ENCODE peak calls at places on chromosomes 7 and 10, in nine cellular contexts. X is lower lobe of right lung; W is heart left ventricle; L is uterus; R is psoas muscle; F is CD8-positive, alpha-beta T cell; I is PC-3; A is BE2C; T is lung. E is an unnamed sample.
A peak's percentile ranks its signal among the peaks of the same experiment; 100 is the strongest.

GRCh38 chr7:148884299-148885022 is 370 bp upstream of the EZH2 start:
- DNase-seq in X (peak; percentile 94), W (peak; percentile 93), L (peak; percentile 95), R (peak; percentile 96), F (peak; percentile 92), I (peak; percentile 92), A (peak; percentile 95), T (peak; percentile 90), E (peak; percentile 33)

GRCh38 chr10:85651507-85651902 is 715.1 kb downstream of the GRID1 start:
- DNase-seq in X (no peak), W (no peak), L (no peak), R (peak; percentile 63), F (no peak), I (no peak), A (no peak), T (no peak), E (no peak)

GRCh38 chr10:84415539-84416244 is 87.3 kb downstream of the CCSER2 start:
- DNase-seq in X (peak; percentile 49), W (no peak), L (no peak), R (no peak), F (no peak), I (peak; percentile 4), A (no peak), T (peak; percentile 74), E (no peak)

GRCh38 chr10:62462456-62462855 is 88.3 kb downstream of the ZNF365 start:
- DNase-seq in X (no peak), W (no peak), L (no peak), R (no peak), F (no peak), I (no peak), A (no peak), T (no peak), E (no peak)

GRCh38 chr10:23445591-23445990 is 6.7 kb downstream of the OTUD1 start:
- DNase-seq in X (no peak), W (no peak), L (no peak), R (no peak), F (no peak), I (no peak), A (no peak), T (no peak), E (no peak)

GRCh38 chr7:25255603-25256320 is 27.5 kb upstream of the NPVF start:
- DNase-seq in X (no peak), W (no peak), L (no peak), R (no peak), F (no peak), I (no peak), A (no peak), T (no peak), E (no peak)

GRCh38 chr7:13551503-13551902 is 438.0 kb downstream of the ETV1 start:
- DNase-seq in X (no peak), W (no peak), L (no peak), R (no peak), F (no peak), I (no peak), A (peak; percentile 11), T (no peak), E (no peak)

GRCh38 chr7:29135851-29136250 is 10.5 kb downstream of the CPVL start:
- DNase-seq in X (no peak), W (no peak), L (no peak), R (no peak), F (no peak), I (no peak), A (no peak), T (no peak), E (no peak)

GRCh38 chr10:101019440-101019703 is 11.6 kb downstream of the PDZD7 start:
- DNase-seq in X (no peak), W (no peak), L (no peak), R (no peak), F (no peak), I (no peak), A (no peak), T (no peak), E (no peak)

GRCh38 chr7:112540839-112541577 is 60.2 kb downstream of the LSMEM1 start:
- DNase-seq in X (no peak), W (no peak), L (no peak), R (no peak), F (no peak), I (peak; percentile 14), A (no peak), T (no peak), E (no peak)

GRCh38 chr10:13472359-13472758 is 56.5 kb downstream of the BEND7 start:
- DNase-seq in X (no peak), W (no peak), L (no peak), R (no peak), F (no peak), I (no peak), A (no peak), T (no peak), E (no peak)

GRCh38 chr10:129942391-129942790 is 21.7 kb downstream of the EBF3 start:
- DNase-seq in X (no peak), W (no peak), L (no peak), R (peak; percentile 26), F (no peak), I (no peak), A (no peak), T (no peak), E (no peak)

GRCh38 chr10:129961274-129961839 is 2.7 kb downstream of the EBF3 start:
- DNase-seq in X (no peak), W (no peak), L (peak; percentile 0), R (no peak), F (no peak), I (no peak), A (no peak), T (no peak), E (no peak)

GRCh38 chr10:123044391-123044790 is 35.6 kb downstream of the ACADSB start:
- DNase-seq in X (no peak), W (no peak), L (no peak), R (no peak), F (no peak), I (peak; percentile 48), A (no peak), T (no peak), E (no peak)

GRCh38 chr7:151992375-151992774 is 33.1 kb upstream of the GALNT11 start:
- DNase-seq in X (peak; percentile 71), W (peak; percentile 58), L (peak; percentile 31), R (peak; percentile 74), F (peak; percentile 33), I (peak; percentile 68), A (peak; percentile 81), T (peak; percentile 48), E (peak; percentile 36)

GRCh38 chr7:131336956-131337355 is 9.3 kb downstream of the MKLN1 start:
- DNase-seq in X (no peak), W (no peak), L (no peak), R (no peak), F (no peak), I (no peak), A (no peak), T (no peak), E (no peak)

GRCh38 chr7:47846117-47846836 is 102.0 kb downstream of the PKD1L1 start:
- DNase-seq in X (no peak), W (no peak), L (no peak), R (no peak), F (no peak), I (peak; percentile 93), A (no peak), T (peak; percentile 20), E (peak; percentile 94)

GRCh38 chr10:112389147-112389822 is 15.4 kb downstream of the ACSL5 start:
- DNase-seq in X (no peak), W (peak; percentile 48), L (no peak), R (no peak), F (no peak), I (peak; percentile 81), A (no peak), T (peak; percentile 72), E (peak; percentile 38)

GRCh38 chr7:18777314-18777713 is 281.8 kb downstream of the HDAC9 start:
- DNase-seq in X (no peak), W (no peak), L (no peak), R (no peak), F (no peak), I (no peak), A (no peak), T (no peak), E (no peak)
- H3K9me3 ChIP-seq in X (no peaks in the 10 kb centered on the region), W (no peaks in the 10 kb centered on the region), L (no peaks in the 10 kb centered on the region), R (no peaks in the 10 kb centered on the region), F (no peaks in the 10 kb centered on the region), I (no peaks in the 10 kb centered on the region), A (no peaks in the 10 kb centered on the region), T (no peaks in the 10 kb centered on the region), E (no peaks in the 10 kb centered on the region)

DNA sequence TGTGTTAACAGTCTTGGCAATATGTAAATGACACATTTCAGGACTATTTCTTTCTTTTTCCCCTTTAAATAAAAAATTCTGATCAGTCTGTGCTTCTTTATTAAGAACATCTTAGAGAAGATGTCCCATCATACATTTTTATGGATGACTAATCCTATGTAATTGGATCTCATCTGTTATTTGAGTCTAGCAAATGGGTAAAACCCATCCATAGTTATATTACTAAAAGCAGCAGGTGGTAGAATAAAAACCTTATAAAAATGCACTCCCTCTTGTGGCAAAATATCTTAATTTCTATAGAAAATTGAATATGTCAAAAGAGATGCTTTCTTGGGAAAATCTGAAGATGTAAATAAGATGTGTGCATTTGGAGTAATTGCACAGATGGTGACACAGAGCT is 35.3 kb downstream of the TRRAP start:
- DNase-seq in X (no peak), W (no peak), L (no peak), R (no peak), F (no peak), I (peak; percentile 48), A (no peak), T (no peak), E (no peak)
- TF ChIP-seq CTCF in X (no peak), W (no peak), L (no peak), R (no peak), F (no peak), I (peak; percentile 46), A (no peak), T (no peak), E (no peak)

GRCh38 chr7:87878208-87878735 is 2.0 kb downstream of the DBF4 start:
- DNase-seq in X (no peak), W (no peak), L (no peak), R (no peak), F (no peak), I (peak; percentile 5), A (no peak), T (no peak), E (no peak)
- H3K4me3 ChIP-seq in X (no peak overlapping the region), W (no peak overlapping the region), L (no peak overlapping the region), R (peak overlapping the region; percentile 88), F (no peak overlapping the region), I (peak overlapping the region; percentile 91), A (peak overlapping the region; percentile 89), T (no peak overlapping the region), E (peak overlapping the region; percentile 93)

GRCh38 chr7:138324905-138325304 is 135.2 kb upstream of the TRIM24 start:
- DNase-seq in X (no peak), W (no peak), L (no peak), R (no peak), F (no peak), I (no peak), A (no peak), T (no peak), E (no peak)

GRCh38 chr7:138325434-138325833 is 134.6 kb upstream of the TRIM24 start:
- DNase-seq in X (no peak), W (no peak), L (no peak), R (no peak), F (no peak), I (peak; percentile 35), A (no peak), T (no peak), E (no peak)

DNA sequence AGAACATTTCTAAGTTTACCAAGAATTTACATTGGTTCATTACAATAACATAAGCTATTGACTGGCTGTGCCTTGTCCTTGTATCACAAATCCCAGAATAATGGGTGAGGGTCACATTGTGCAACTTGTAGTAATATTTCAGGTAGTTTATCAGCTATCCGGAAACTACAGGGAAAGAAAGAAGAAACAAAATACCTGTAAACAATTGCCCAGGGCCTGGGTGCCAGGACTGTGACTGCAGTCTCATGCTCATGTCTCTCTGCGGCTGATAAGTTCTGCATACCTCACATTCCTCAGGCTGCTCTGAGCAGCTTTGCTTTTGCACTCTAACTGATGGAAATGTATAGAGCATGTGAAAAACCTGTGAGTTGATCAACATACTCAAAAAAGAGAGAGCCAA is 131.8 kb upstream of the TRIM24 start:
- DNase-seq in X (no peak), W (no peak), L (no peak), R (no peak), F (no peak), I (no peak), A (no peak), T (no peak), E (no peak)
- H3K9me3 ChIP-seq in X (peaks cover 26% of the 10 kb centered on the region), W (no peaks in the 10 kb centered on the region), L (no peaks in the 10 kb centered on the region), R (peaks cover 9% of the 10 kb centered on the region), F (peaks cover 5% of the 10 kb centered on the region), I (no peaks in the 10 kb centered on the region), A (no peaks in the 10 kb centered on the region), T (no peaks in the 10 kb centered on the region), E (no peaks in the 10 kb centered on the region)